ENCODE peak calls at places on chromosomes 2 and 18, in eight cellular contexts. W is psoas muscle; E is AG20443; G is mesenteric fat pad; M is C1 segment of cervical spinal cord; Y is kidney epithelial cell; P is mucosa of gallbladder; O is stimulated activated CD8-positive, alpha-beta memory T cell treated with anti-CD3 and anti-CD28 coated beads, Interleukin-4, amount 100 ng/mL, for 48 hours. Z is an unnamed sample.

GRCh38 chr2:132581917-132582316 is 88.1 kb downstream of the LYPD1 start:
- DNase-seq in Y (no peak), M (no peak), P (no peak), O (no peak), W (no peak), G (no peak), E (no peak), Z (peak)

GRCh38 chr2:148756292-148756975 is 111.9 kb downstream of the EPC2 start:
- DNase-seq in E (no peak), W (no peak), M (no peak), O (no peak), G (no peak), Y (no peak), P (no peak), Z (no peak)

GRCh38 chr2:36411962-36412444 is 56.4 kb downstream of the CRIM1 start:
- DNase-seq in G (no peak), Y (peak), E (no peak), M (no peak), W (no peak), O (no peak), P (no peak), Z (no peak)

GRCh38 chr18:14971461-14972185 is 223.7 kb downstream of the ANKRD30B start:
- DNase-seq in M (no peak), Y (no peak), P (no peak), O (no peak), W (no peak), E (peak), G (no peak), Z (peak)

GRCh38 chr2:7467782-7468447 is 550.7 kb downstream of the RNF144A start:
- DNase-seq in P (no peak), Y (no peak), M (no peak), O (no peak), E (no peak), G (no peak), W (no peak), Z (no peak)

GRCh38 chr2:131673400-131674173 is 145.9 kb downstream of the CCDC74A start:
- DNase-seq in Y (no peak), M (peak), G (no peak), P (peak), E (peak), O (peak), W (peak), Z (peak)

GRCh38 chr2:3461781-3462492 is 57.4 kb downstream of the ADI1 start:
- DNase-seq in O (peak), Y (no peak), E (peak), G (peak), P (peak), W (no peak), M (no peak), Z (no peak)

GRCh38 chr2:191171708-191172355 is 21.0 kb upstream of the STAT4 start:
- DNase-seq in M (no peak), E (peak), O (no peak), G (no peak), Y (peak), W (no peak), P (no peak), Z (no peak)

GRCh38 chr2:233980955-233981555 is 63.9 kb downstream of the TRPM8 start:
- DNase-seq in P (no peak), O (no peak), G (no peak), E (no peak), W (no peak), Y (no peak), M (no peak), Z (peak)

GRCh38 chr18:48326901-48327675 is 82.1 kb downstream of the ZBTB7C start:
- DNase-seq in O (no peak), G (no peak), P (no peak), Y (peak), M (no peak), E (peak), W (no peak), Z (no peak)

GRCh38 chr18:79496978-79497637 is 101.4 kb downstream of the NFATC1 start:
- DNase-seq in M (no peak), G (peak), O (no peak), P (peak), Y (no peak), E (no peak), W (no peak), Z (no peak)

GRCh38 chr18:13112982-13113381 is 105.6 kb upstream of the LDLRAD4 start:
- DNase-seq in M (peak), E (peak), G (no peak), W (peak), O (no peak), P (no peak), Y (peak), Z (no peak)

GRCh38 chr2:130825972-130826253 is 10.8 kb upstream of the ARHGEF4 start:
- DNase-seq in G (no peak), Y (no peak), M (no peak), P (no peak), O (no peak), W (no peak), E (no peak), Z (no peak)

GRCh38 chr2:219722276-219722883 is 95.0 kb downstream of the SLC4A3 start:
- DNase-seq in W (no peak), E (no peak), M (no peak), Y (peak), O (no peak), P (no peak), G (no peak), Z (no peak)

GRCh38 chr2:65916177-65916576 is 483.8 kb upstream of the SPRED2 start:
- DNase-seq in W (no peak), M (no peak), G (no peak), O (no peak), P (no peak), Y (no peak), E (no peak), Z (no peak)

GRCh38 chr2:28639836-28640235 is 111.8 kb upstream of the PPP1CB start:
- DNase-seq in W (no peak), P (peak), Y (peak), M (no peak), G (peak), E (no peak), O (no peak), Z (no peak)

GRCh38 chr2:46958431-46959017 is 42.9 kb upstream of the MCFD2 start:
- DNase-seq in E (no peak), O (no peak), W (no peak), M (no peak), P (no peak), G (no peak), Y (no peak), Z (no peak)

GRCh38 chr2:88765154-88765948 is 73.9 kb downstream of the RPIA start:
- DNase-seq in W (no peak), P (no peak), Y (no peak), G (peak), O (peak), E (peak), M (no peak), Z (peak)

GRCh38 chr2:64371727-64372126 is 82.2 kb upstream of the LGALSL start:
- DNase-seq in E (no peak), W (no peak), P (no peak), O (no peak), G (no peak), M (no peak), Y (no peak), Z (no peak)

GRCh38 chr2:30758315-30758714 is 48.9 kb downstream of the CAPN13 start:
- DNase-seq in G (no peak), W (no peak), E (no peak), O (no peak), M (no peak), Y (no peak), P (no peak), Z (no peak)

GRCh38 chr2:3913252-3913651 is 209.9 kb downstream of the DCDC2C start:
- DNase-seq in Y (no peak), W (no peak), E (no peak), O (no peak), P (no peak), M (no peak), G (no peak), Z (no peak)

GRCh38 chr18:58378411-58378820 is 250.5 kb downstream of the ALPK2 start:
- DNase-seq in E (no peak), P (no peak), G (no peak), M (no peak), Y (no peak), O (no peak), W (no peak), Z (no peak)

GRCh38 chr18:49510393-49511115 is 23.5 kb upstream of the C18orf32 start:
- DNase-seq in E (peak), Y (no peak), W (peak), M (no peak), G (no peak), O (peak), P (peak), Z (no peak)

GRCh38 chr18:32139835-32140283 is 48.2 kb downstream of the RNF138 start:
- DNase-seq in M (no peak), W (no peak), E (no peak), Y (no peak), O (no peak), G (no peak), P (no peak), Z (no peak)

GRCh38 chr2:2507471-2507997 is 176.5 kb upstream of the MYT1L start:
- DNase-seq in O (no peak), Y (no peak), M (no peak), P (no peak), G (no peak), W (no peak), E (no peak), Z (no peak)

GRCh38 chr2:191591025-191591424 is 86.9 kb upstream of the NABP1 start:
- DNase-seq in G (no peak), Y (no peak), W (no peak), E (no peak), M (no peak), P (no peak), O (no peak), Z (no peak)

GRCh38 chr2:241798081-241798630 is 10.8 kb upstream of the NEU4 start:
- DNase-seq in G (no peak), E (no peak), W (peak), P (no peak), Y (no peak), M (no peak), O (no peak), Z (no peak)

GRCh38 chr2:241794250-241794823 is 14.7 kb upstream of the NEU4 start:
- DNase-seq in M (no peak), G (no peak), Y (no peak), P (no peak), O (no peak), E (no peak), W (peak), Z (no peak)

GRCh38 chr2:204967199-204967995 is 422.1 kb downstream of the PARD3B start:
- DNase-seq in W (no peak), Y (no peak), O (peak), E (no peak), M (no peak), P (no peak), G (no peak), Z (no peak)

GRCh38 chr2:65997941-65998340 is 437.0 kb upstream of the MEIS1 start:
- DNase-seq in G (no peak), P (no peak), O (no peak), Y (no peak), E (no peak), M (no peak), W (no peak), Z (no peak)

GRCh38 chr18:78607784-78608183 is 371.8 kb upstream of the SALL3 start:
- DNase-seq in E (no peak), G (peak), P (no peak), O (no peak), Y (no peak), W (no peak), M (no peak), Z (no peak)

GRCh38 chr2:212735648-212736047 is 197.0 kb upstream of the ERBB4 start:
- DNase-seq in Y (no peak), G (no peak), M (no peak), P (no peak), W (no peak), O (no peak), E (no peak), Z (no peak)

GRCh38 chr18:7146067-7146466 is 28.5 kb upstream of the LAMA1 start:
- DNase-seq in O (no peak), Y (no peak), W (no peak), G (no peak), M (no peak), E (no peak), P (no peak), Z (no peak)

GRCh38 chr2:14628906-14629305 is 3.6 kb upstream of the LRATD1 start:
- DNase-seq in W (no peak), E (no peak), M (no peak), Y (no peak), P (peak), G (no peak), O (no peak), Z (no peak)

GRCh38 chr2:233049194-233049761 is 10.9 kb upstream of the INPP5D start:
- DNase-seq in O (no peak), G (peak), P (no peak), E (no peak), W (no peak), Y (no peak), M (no peak), Z (no peak)

GRCh38 chr18:33755918-33756590 is 178.0 kb downstream of the ASXL3 start:
- DNase-seq in Y (peak), E (peak), P (peak), M (no peak), W (no peak), G (no peak), O (no peak), Z (peak)

Z was measured in DMS 273 treated with DMSO at 0.1 percent for 48 hours.